ENCODE peak calls at places on chromosomes 12 and 14, in four cellular contexts. One of them, this sample, is unnamed.

GRCh38 chr14:21072102-21072501 is 2.0 kb downstream of the ARHGEF40 start:
- DNase-seq in H9: no peak
- DNase-seq in neuronal stem cell: no peak
- DNase-seq in H1: no peak
- DNase-seq in this sample: no peak

GRCh38 chr14:100062602-100063001 is 2.6 kb upstream of the EVL start:
- DNase-seq in H9: no peak
- DNase-seq in neuronal stem cell: no peak
- DNase-seq in H1: no peak
- DNase-seq in this sample: no peak

GRCh38 chr12:52127683-52128450 is 48.4 kb downstream of the SMIM41 start:
- DNase-seq in H9: no peak
- DNase-seq in neuronal stem cell: no peak
- DNase-seq in H1: no peak
- DNase-seq in this sample: no peak

GRCh38 chr12:66235626-66236281 is 46.7 kb downstream of the IRAK3 start:
- DNase-seq in H9: no peak
- DNase-seq in neuronal stem cell: no peak
- DNase-seq in H1: no peak
- DNase-seq in this sample: no peak

GRCh38 chr12:54216580-54217308 is 28.0 kb upstream of the SMUG1 start:
- DNase-seq in H9: peak; percentile 95
- DNase-seq in neuronal stem cell: peak; percentile 84
- DNase-seq in H1: no peak
- DNase-seq in this sample: peak; percentile 89

GRCh38 chr12:92701441-92701840 is 1.3 kb upstream of the PLEKHG7 start:
- DNase-seq in H9: no peak
- DNase-seq in neuronal stem cell: no peak
- DNase-seq in H1: no peak
- DNase-seq in this sample: no peak

GRCh38 chr14:103416916-103417315 is 31.7 kb downstream of the MARK3 start:
- DNase-seq in H9: no peak
- DNase-seq in neuronal stem cell: no peak
- DNase-seq in H1: no peak
- DNase-seq in this sample: no peak

GRCh38 chr12:85016423-85016822 is 19.7 kb downstream of the TSPAN19 start:
- DNase-seq in H9: no peak
- DNase-seq in neuronal stem cell: no peak
- DNase-seq in H1: no peak
- DNase-seq in this sample: no peak

GRCh38 chr14:23140389-23140788 is 21.3 kb upstream of the CEBPE start:
- DNase-seq in H9: no peak
- DNase-seq in neuronal stem cell: no peak
- DNase-seq in H1: no peak
- DNase-seq in this sample: no peak

GRCh38 chr12:62766516-62766915 is 168.4 kb downstream of the PPM1H start:
- DNase-seq in H9: no peak
- DNase-seq in neuronal stem cell: no peak
- DNase-seq in H1: no peak
- DNase-seq in this sample: no peak

GRCh38 chr14:94769413-94770250 is at the start of gene GSC:
- DNase-seq in H9: peak; percentile 83
- DNase-seq in neuronal stem cell: no peak
- DNase-seq in H1: no peak
- DNase-seq in this sample: no peak

GRCh38 chr12:111954974-111955373 is 58.0 kb downstream of the TMEM116 start:
- DNase-seq in H9: no peak
- DNase-seq in neuronal stem cell: no peak
- DNase-seq in H1: no peak
- DNase-seq in this sample: no peak

GRCh38 chr14:44403194-44403593 is 103.9 kb downstream of the FSCB start:
- DNase-seq in H9: no peak
- DNase-seq in neuronal stem cell: no peak
- DNase-seq in H1: no peak
- DNase-seq in this sample: no peak

GRCh38 chr12:86774841-86775386 is 518.7 kb upstream of the MGAT4C start:
- DNase-seq in H9: no peak
- DNase-seq in neuronal stem cell: no peak
- DNase-seq in H1: no peak
- DNase-seq in this sample: no peak

GRCh38 chr14:22387776-22388241 is 201.2 kb downstream of the DAD1 start:
- DNase-seq in H9: peak; percentile 31
- DNase-seq in neuronal stem cell: no peak
- DNase-seq in H1: no peak
- DNase-seq in this sample: no peak

GRCh38 chr14:96055753-96056508 is 16.8 kb downstream of the C14orf132 start:
- DNase-seq in H9: no peak
- DNase-seq in neuronal stem cell: no peak
- DNase-seq in H1: no peak
- DNase-seq in this sample: no peak

GRCh38 chr12:55673638-55674037 is 34.1 kb downstream of the ITGA7 start:
- DNase-seq in H9: no peak
- DNase-seq in neuronal stem cell: no peak
- DNase-seq in H1: no peak
- DNase-seq in this sample: no peak

GRCh38 chr14:95897280-95897679 is 20.6 kb downstream of the TUNAR start:
- DNase-seq in H9: no peak
- DNase-seq in neuronal stem cell: no peak
- DNase-seq in H1: no peak
- DNase-seq in this sample: no peak

GRCh38 chr12:32566663-32567634 is 112.2 kb upstream of the DNM1L start:
- DNase-seq in H9: no peak
- DNase-seq in neuronal stem cell: no peak
- DNase-seq in H1: peak; percentile 13
- DNase-seq in this sample: no peak

GRCh38 chr14:90439874-90440442 is 43.1 kb downstream of the CALM1 start:
- DNase-seq in H9: peak; percentile 49
- DNase-seq in neuronal stem cell: no peak
- DNase-seq in H1: no peak
- DNase-seq in this sample: no peak

GRCh38 chr14:90959344-90959743 is 101.1 kb downstream of the RPS6KA5 start:
- DNase-seq in H9: no peak
- DNase-seq in neuronal stem cell: no peak
- DNase-seq in H1: no peak
- DNase-seq in this sample: no peak

GRCh38 chr12:115872212-115872611 is 405.3 kb downstream of the MED13L start:
- DNase-seq in H9: no peak
- DNase-seq in neuronal stem cell: no peak
- DNase-seq in H1: no peak
- DNase-seq in this sample: peak; percentile 58

DNA sequence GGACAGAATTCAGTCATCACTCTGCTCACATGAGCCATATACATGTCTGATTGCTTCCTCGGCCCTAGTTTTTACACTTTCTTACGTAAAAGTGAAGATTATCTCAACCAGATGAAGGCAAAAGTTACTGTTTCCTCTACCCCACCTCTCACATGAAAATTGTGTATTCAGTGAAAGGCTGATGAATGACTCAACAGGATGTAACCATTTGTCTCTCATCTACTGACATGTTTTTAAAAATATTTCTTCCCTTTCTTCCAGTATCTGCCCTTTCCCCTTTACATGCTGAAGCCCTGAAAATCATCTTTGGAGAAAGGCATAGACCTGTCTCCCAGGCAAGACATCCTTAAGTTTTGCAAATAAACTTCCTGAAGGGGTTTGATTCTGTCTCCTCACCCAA is 890.0 kb downstream of the GALC start:
- DNase-seq in H9: no peak
- DNase-seq in neuronal stem cell: no peak
- DNase-seq in H1: no peak
- DNase-seq in this sample: no peak
- H2BK12ac ChIP-seq in H9: no peak overlapping the region
- H2BK12ac ChIP-seq in neuronal stem cell: no peak overlapping the region
- H2BK12ac ChIP-seq in H1: no peak overlapping the region
- H2BK12ac ChIP-seq in this sample: no peak overlapping the region

GRCh38 chr14:61502459-61503093 is 181.2 kb downstream of the PRKCH start:
- DNase-seq in H9: peak; percentile 69
- DNase-seq in neuronal stem cell: no peak
- DNase-seq in H1: peak; percentile 53
- DNase-seq in this sample: no peak
- H2AK5ac ChIP-seq in H9: no peak overlapping the region
- H2AK5ac ChIP-seq in neuronal stem cell: no peak overlapping the region
- H2AK5ac ChIP-seq in H1: no peak overlapping the region
- H2AK5ac ChIP-seq in this sample: peak overlapping the region; percentile 43

DNA sequence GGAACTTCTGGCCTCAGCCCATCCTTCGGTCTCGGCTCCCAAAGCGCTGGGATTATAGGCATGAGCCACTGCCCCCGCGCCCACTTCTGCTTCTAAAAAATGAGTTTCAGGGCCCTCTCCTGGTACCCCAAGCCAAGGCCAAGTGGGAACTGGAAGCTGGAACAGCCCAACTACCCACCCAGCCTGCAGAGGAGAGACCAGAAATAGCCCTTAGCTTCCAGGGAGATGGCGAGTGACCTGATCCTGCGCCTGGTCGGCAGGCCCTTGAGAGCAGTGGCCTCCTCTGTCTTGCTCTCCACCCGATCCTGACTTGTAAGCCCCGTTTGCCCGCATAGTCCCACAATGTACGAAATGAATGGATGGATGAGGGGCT is 31.2 kb upstream of the PLEKHG6 start:
- DNase-seq in H9: no peak
- DNase-seq in neuronal stem cell: no peak
- DNase-seq in H1: no peak
- DNase-seq in this sample: no peak
- H2BK12ac ChIP-seq in H9: no peak overlapping the region
- H2BK12ac ChIP-seq in neuronal stem cell: no peak overlapping the region
- H2BK12ac ChIP-seq in H1: peak overlapping the region; percentile 5
- H2BK12ac ChIP-seq in this sample: peak overlapping the region; percentile 95

GRCh38 chr12:27332407-27333310 is at the start of gene BMAL2:
- DNase-seq in H9: peak; percentile 81
- DNase-seq in neuronal stem cell: peak; percentile 56
- DNase-seq in H1: no peak
- DNase-seq in this sample: peak; percentile 85
- H2AK5ac ChIP-seq in H9: no peak within 1 kb of the TSS
- H2AK5ac ChIP-seq in neuronal stem cell: no peak within 1 kb of the TSS
- H2AK5ac ChIP-seq in H1: no peak within 1 kb of the TSS
- H2AK5ac ChIP-seq in this sample: no peak within 1 kb of the TSS

GRCh38 chr12:46460682-46461215 is 88.2 kb upstream of the SLC38A2 start:
- DNase-seq in H9: no peak
- DNase-seq in neuronal stem cell: no peak
- DNase-seq in H1: no peak
- DNase-seq in this sample: no peak
- H2BK12ac ChIP-seq in H9: no peak overlapping the region
- H2BK12ac ChIP-seq in neuronal stem cell: no peak overlapping the region
- H2BK12ac ChIP-seq in H1: no peak overlapping the region
- H2BK12ac ChIP-seq in this sample: no peak overlapping the region